ENCODE peak calls at places on chromosomes 6 and 20, in five cellular contexts. F, U, R, S and K are unnamed samples.

GRCh38 chr6:71375676-71376075 is 87.1 kb downstream of the OGFRL1 start:
- DNase-seq in F (no peak), U (no peak), R (no peak), S (no peak), K (peak)

GRCh38 chr6:87333591-87334181 is 4.6 kb upstream of the GJB7 start:
- DNase-seq in F (no peak), U (peak), R (no peak), S (no peak), K (peak)

GRCh38 chr20:44598413-44599290 is 16.3 kb downstream of the PKIG start:
- DNase-seq in F (peak), U (no peak), R (peak), S (no peak), K (peak)

GRCh38 chr6:161919711-161920110 is 645.9 kb upstream of the AGPAT4 start:
- DNase-seq in F (no peak), U (peak), R (no peak), S (no peak), K (no peak)

GRCh38 chr20:23010096-23010495 is 25.0 kb upstream of the SSTR4 start:
- DNase-seq in F (no peak), U (no peak), R (no peak), S (no peak), K (no peak)

GRCh38 chr20:43755851-43756250 is 29.0 kb upstream of the GTSF1L start:
- DNase-seq in F (no peak), U (peak), R (no peak), S (peak), K (peak)

GRCh38 chr6:134063966-134064445 is 11.6 kb upstream of the SLC2A12 start:
- DNase-seq in F (peak), U (peak), R (peak), S (peak), K (peak)

GRCh38 chr6:33989016-33989854 is 156.7 kb downstream of the GRM4 start:
- DNase-seq in F (no peak), U (no peak), R (no peak), S (no peak), K (no peak)

GRCh38 chr6:7262037-7262461 is 51.0 kb downstream of the SSR1 start:
- DNase-seq in F (peak), U (no peak), R (no peak), S (no peak), K (no peak)

GRCh38 chr6:158629376-158630221 is 14.9 kb downstream of the DYNLT1 start:
- DNase-seq in F (peak), U (no peak), R (peak), S (no peak), K (no peak)

GRCh38 chr20:9334866-9335265 is 179.5 kb upstream of the LAMP5 start:
- DNase-seq in F (no peak), U (no peak), R (no peak), S (no peak), K (no peak)

GRCh38 chr6:2147737-2148448 is 97.5 kb downstream of the GMDS start:
- DNase-seq in F (no peak), U (peak), R (no peak), S (peak), K (peak)

GRCh38 chr6:127403636-127404035 is 55.6 kb downstream of the KIAA0408 start:
- DNase-seq in F (no peak), U (no peak), R (no peak), S (no peak), K (no peak)

GRCh38 chr6:161111256-161111655 is 119.7 kb downstream of the MAP3K4 start:
- DNase-seq in F (no peak), U (no peak), R (no peak), S (no peak), K (no peak)

GRCh38 chr6:15132854-15133670 is 112.8 kb upstream of the JARID2 start:
- DNase-seq in F (no peak), U (peak), R (no peak), S (peak), K (peak)

GRCh38 chr6:55449219-55449618 is 122.0 kb downstream of the GFRAL start:
- DNase-seq in F (peak), U (peak), R (peak), S (no peak), K (no peak)

GRCh38 chr6:106064103-106064502 is 22.0 kb upstream of the PRDM1 start:
- DNase-seq in F (no peak), U (no peak), R (no peak), S (no peak), K (no peak)

GRCh38 chr6:168247456-168248147 is 72.0 kb downstream of the DACT2 start:
- DNase-seq in F (no peak), U (no peak), R (no peak), S (no peak), K (no peak)

GRCh38 chr20:44702776-44703175 is 12.4 kb upstream of the CCN5 start:
- DNase-seq in F (no peak), U (peak), R (no peak), S (peak), K (peak)

GRCh38 chr6:42257614-42258013 is 40.0 kb upstream of the MRPS10 start:
- DNase-seq in F (peak), U (no peak), R (peak), S (no peak), K (no peak)

GRCh38 chr6:142045380-142046270 is 87.1 kb upstream of the GJE1 start:
- DNase-seq in F (no peak), U (peak), R (no peak), S (peak), K (peak)

GRCh38 chr20:57400821-57401564 is 9.8 kb downstream of the RBM38 start:
- DNase-seq in F (peak), U (no peak), R (no peak), S (no peak), K (no peak)

GRCh38 chr6:51959744-51960383 is 127.5 kb downstream of the PKHD1 start:
- DNase-seq in F (peak), U (peak), R (peak), S (peak), K (peak)

GRCh38 chr20:64232794-64233193 is 22.8 kb upstream of the PCMTD2 start:
- DNase-seq in F (no peak), U (no peak), R (no peak), S (no peak), K (no peak)

GRCh38 chr6:148771896-148772554 is 25.2 kb downstream of the UST start:
- DNase-seq in F (no peak), U (no peak), R (no peak), S (no peak), K (no peak)

GRCh38 chr6:148780918-148781436 is 34.1 kb downstream of the UST start:
- DNase-seq in F (no peak), U (no peak), R (no peak), S (no peak), K (no peak)

GRCh38 chr6:148771212-148771601 is 24.4 kb downstream of the UST start:
- DNase-seq in F (no peak), U (no peak), R (no peak), S (no peak), K (no peak)

GRCh38 chr6:148779142-148779562 is 32.3 kb downstream of the UST start:
- DNase-seq in F (no peak), U (peak), R (no peak), S (no peak), K (peak)

DNA sequence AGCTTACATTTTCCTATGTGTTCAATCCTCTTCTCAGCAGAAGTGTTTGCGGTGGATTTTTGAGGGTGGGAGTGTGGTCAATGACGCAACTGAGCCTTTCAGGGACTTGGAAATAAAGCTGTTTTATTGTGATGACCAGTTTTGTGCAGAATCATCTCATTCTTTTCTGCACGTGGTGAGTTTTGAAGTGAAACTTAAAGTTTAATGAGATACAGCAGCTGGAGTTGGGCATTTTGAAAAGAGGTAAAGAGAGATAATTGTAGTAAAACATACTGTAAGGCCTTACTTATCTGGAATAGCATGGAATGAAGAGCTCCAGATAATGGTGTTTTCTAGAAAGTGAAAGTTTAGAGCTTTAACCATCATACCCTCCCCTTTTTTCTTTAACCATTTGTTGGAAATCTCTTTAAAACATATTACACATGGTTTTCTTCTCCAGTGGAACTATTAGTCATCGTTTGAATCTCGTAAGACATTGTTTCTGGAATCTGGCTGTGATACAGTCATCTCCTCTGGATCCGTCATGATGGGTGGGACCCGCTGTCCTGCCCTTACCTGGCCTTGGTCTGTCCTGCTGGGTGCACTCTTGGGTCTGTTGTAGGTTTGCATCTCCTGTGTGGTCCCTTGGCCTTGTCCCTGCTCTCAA is 29.6 kb downstream of the UST start:
- DNase-seq in F (no peak), U (peak), R (no peak), S (peak), K (peak)
- H3K4me3 ChIP-seq in F (no peak), U (peak), R (no peak), S (peak), K (peak)

GRCh38 chr6:140078552-140079126 is 704.2 kb upstream of the CITED2 start:
- DNase-seq in F (no peak), U (peak), R (no peak), S (peak), K (peak)
- H3K4me3 ChIP-seq in F (no peak), U (no peak), R (no peak), S (no peak), K (no peak)

GRCh38 chr6:391559-392440 is at the start of gene IRF4:
- DNase-seq in F (peak), U (peak), R (peak), S (no peak), K (peak)
- H3K4me3 ChIP-seq in F (peak), U (peak), R (peak), S (peak), K (peak)

DNA sequence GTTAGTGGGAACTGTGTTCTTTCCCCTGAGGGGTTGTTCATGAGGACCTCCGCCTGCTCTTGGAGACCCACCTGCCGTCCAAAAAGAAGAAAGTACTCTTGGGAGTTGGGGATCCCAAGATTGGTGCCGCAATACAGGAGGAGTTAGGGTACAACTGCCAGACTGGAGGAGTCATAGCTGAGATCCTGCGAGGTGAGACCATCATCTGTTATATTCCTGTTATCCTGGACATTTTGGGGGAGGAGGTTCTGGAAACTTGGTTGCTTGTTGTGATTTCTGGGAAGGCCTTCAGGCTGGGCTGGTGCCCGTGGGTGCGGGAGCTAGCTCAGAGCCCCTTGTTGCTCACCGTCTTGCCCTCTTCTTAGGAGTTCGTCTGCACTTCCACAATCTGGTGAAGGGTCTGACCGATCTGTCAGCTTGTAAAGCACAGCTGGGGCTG is 2.0 kb downstream of the NOP56 start:
- DNase-seq in F (no peak), U (no peak), R (no peak), S (no peak), K (no peak)
- H3K4me3 ChIP-seq in F (peak), U (peak), R (peak), S (peak), K (peak)